ENCODE peak calls at places on chromosomes 7 and 10, in eight cellular contexts. One of them, this sample, is unnamed.

GRCh38 chr10:50367732-50368131 is 116.4 kb upstream of the ASAH2 start:
- DNase-seq in tibial nerve: peak; percentile 24
- DNase-seq in RWPE1: no peak
- DNase-seq in dorsolateral prefrontal cortex: no peak
- DNase-seq in psoas muscle: no peak
- DNase-seq in CD8-positive, alpha-beta memory T cell: no peak
- DNase-seq in pancreas: no peak
- DNase-seq in esophagus squamous epithelium: no peak
- DNase-seq in this sample: no peak

GRCh38 chr10:123642293-123642692 is 23.9 kb upstream of the GPR26 start:
- DNase-seq in RWPE1: no peak
- DNase-seq in psoas muscle: no peak
- DNase-seq in pancreas: no peak
- DNase-seq in dorsolateral prefrontal cortex: no peak
- DNase-seq in tibial nerve: no peak
- DNase-seq in CD8-positive, alpha-beta memory T cell: no peak
- DNase-seq in esophagus squamous epithelium: no peak
- DNase-seq in this sample: no peak

GRCh38 chr7:76340617-76341131 is 18.1 kb downstream of the YWHAG start:
- DNase-seq in dorsolateral prefrontal cortex: no peak
- DNase-seq in tibial nerve: no peak
- DNase-seq in pancreas: no peak
- DNase-seq in RWPE1: no peak
- DNase-seq in psoas muscle: no peak
- DNase-seq in CD8-positive, alpha-beta memory T cell: no peak
- DNase-seq in esophagus squamous epithelium: no peak
- DNase-seq in this sample: no peak

GRCh38 chr7:145016068-145016467 is 180.2 kb upstream of the TPK1 start:
- DNase-seq in tibial nerve: no peak
- DNase-seq in CD8-positive, alpha-beta memory T cell: no peak
- DNase-seq in psoas muscle: no peak
- DNase-seq in RWPE1: no peak
- DNase-seq in pancreas: no peak
- DNase-seq in esophagus squamous epithelium: no peak
- DNase-seq in dorsolateral prefrontal cortex: no peak
- DNase-seq in this sample: no peak

GRCh38 chr10:43304687-43305333 is 37.9 kb upstream of the RASGEF1A start:
- DNase-seq in RWPE1: no peak
- DNase-seq in dorsolateral prefrontal cortex: peak; percentile 39
- DNase-seq in psoas muscle: peak; percentile 80
- DNase-seq in esophagus squamous epithelium: no peak
- DNase-seq in CD8-positive, alpha-beta memory T cell: peak; percentile 40
- DNase-seq in tibial nerve: peak; percentile 51
- DNase-seq in pancreas: peak; percentile 64
- DNase-seq in this sample: peak; percentile 95

GRCh38 chr10:958106-958505 is 26.6 kb upstream of the LARP4B start:
- DNase-seq in RWPE1: no peak
- DNase-seq in esophagus squamous epithelium: no peak
- DNase-seq in CD8-positive, alpha-beta memory T cell: no peak
- DNase-seq in tibial nerve: no peak
- DNase-seq in psoas muscle: no peak
- DNase-seq in pancreas: no peak
- DNase-seq in dorsolateral prefrontal cortex: no peak
- DNase-seq in this sample: no peak

GRCh38 chr7:8363407-8364015 is 69.9 kb upstream of the NXPH1 start:
- DNase-seq in CD8-positive, alpha-beta memory T cell: no peak
- DNase-seq in pancreas: no peak
- DNase-seq in dorsolateral prefrontal cortex: no peak
- DNase-seq in esophagus squamous epithelium: no peak
- DNase-seq in psoas muscle: no peak
- DNase-seq in RWPE1: no peak
- DNase-seq in tibial nerve: no peak
- DNase-seq in this sample: no peak

GRCh38 chr7:6320791-6321190 is 48.4 kb upstream of the CYTH3 start:
- DNase-seq in esophagus squamous epithelium: no peak
- DNase-seq in CD8-positive, alpha-beta memory T cell: no peak
- DNase-seq in RWPE1: no peak
- DNase-seq in tibial nerve: no peak
- DNase-seq in psoas muscle: no peak
- DNase-seq in pancreas: no peak
- DNase-seq in dorsolateral prefrontal cortex: no peak
- DNase-seq in this sample: no peak

GRCh38 chr7:40733578-40733977 is 598.8 kb downstream of the SUGCT start:
- DNase-seq in tibial nerve: no peak
- DNase-seq in RWPE1: no peak
- DNase-seq in pancreas: no peak
- DNase-seq in esophagus squamous epithelium: no peak
- DNase-seq in psoas muscle: no peak
- DNase-seq in dorsolateral prefrontal cortex: no peak
- DNase-seq in CD8-positive, alpha-beta memory T cell: no peak
- DNase-seq in this sample: no peak

GRCh38 chr7:2105917-2106316 is 126.8 kb downstream of the MAD1L1 start:
- DNase-seq in esophagus squamous epithelium: no peak
- DNase-seq in tibial nerve: no peak
- DNase-seq in RWPE1: no peak
- DNase-seq in CD8-positive, alpha-beta memory T cell: no peak
- DNase-seq in dorsolateral prefrontal cortex: no peak
- DNase-seq in pancreas: no peak
- DNase-seq in psoas muscle: no peak
- DNase-seq in this sample: no peak

GRCh38 chr7:150378853-150379589 is at the start of gene ZNF775:
- DNase-seq in CD8-positive, alpha-beta memory T cell: peak; percentile 92
- DNase-seq in esophagus squamous epithelium: peak; percentile 78
- DNase-seq in pancreas: peak; percentile 97
- DNase-seq in dorsolateral prefrontal cortex: peak; percentile 91
- DNase-seq in RWPE1: peak; percentile 99
- DNase-seq in psoas muscle: peak; percentile 98
- DNase-seq in tibial nerve: peak; percentile 88
- DNase-seq in this sample: peak; percentile 96

GRCh38 chr10:11757452-11757819 is 15.3 kb downstream of the ECHDC3 start:
- DNase-seq in esophagus squamous epithelium: no peak
- DNase-seq in tibial nerve: peak; percentile 64
- DNase-seq in pancreas: peak; percentile 75
- DNase-seq in CD8-positive, alpha-beta memory T cell: no peak
- DNase-seq in RWPE1: peak; percentile 83
- DNase-seq in psoas muscle: peak; percentile 77
- DNase-seq in dorsolateral prefrontal cortex: no peak
- DNase-seq in this sample: peak; percentile 52

GRCh38 chr7:65269150-65269856 is 104.4 kb upstream of the ZNF92 start:
- DNase-seq in pancreas: peak; percentile 7
- DNase-seq in RWPE1: peak; percentile 86
- DNase-seq in CD8-positive, alpha-beta memory T cell: no peak
- DNase-seq in dorsolateral prefrontal cortex: no peak
- DNase-seq in esophagus squamous epithelium: no peak
- DNase-seq in tibial nerve: no peak
- DNase-seq in psoas muscle: no peak
- DNase-seq in this sample: no peak

GRCh38 chr7:128359939-128360338 is 1.6 kb downstream of the PRRT4 start:
- DNase-seq in psoas muscle: no peak
- DNase-seq in CD8-positive, alpha-beta memory T cell: no peak
- DNase-seq in RWPE1: no peak
- DNase-seq in dorsolateral prefrontal cortex: no peak
- DNase-seq in esophagus squamous epithelium: no peak
- DNase-seq in pancreas: no peak
- DNase-seq in tibial nerve: no peak
- DNase-seq in this sample: no peak

GRCh38 chr10:8137726-8138125 is 83.2 kb downstream of the GATA3 start:
- DNase-seq in dorsolateral prefrontal cortex: no peak
- DNase-seq in psoas muscle: no peak
- DNase-seq in esophagus squamous epithelium: no peak
- DNase-seq in RWPE1: no peak
- DNase-seq in pancreas: no peak
- DNase-seq in CD8-positive, alpha-beta memory T cell: no peak
- DNase-seq in tibial nerve: no peak
- DNase-seq in this sample: no peak

GRCh38 chr10:131461093-131461492 is 149.6 kb upstream of the TCERG1L start:
- DNase-seq in pancreas: no peak
- DNase-seq in psoas muscle: no peak
- DNase-seq in tibial nerve: no peak
- DNase-seq in esophagus squamous epithelium: no peak
- DNase-seq in dorsolateral prefrontal cortex: no peak
- DNase-seq in CD8-positive, alpha-beta memory T cell: no peak
- DNase-seq in RWPE1: no peak
- DNase-seq in this sample: peak; percentile 40

GRCh38 chr10:128854965-128855364 is 612.1 kb upstream of the MGMT start:
- DNase-seq in pancreas: peak; percentile 56
- DNase-seq in CD8-positive, alpha-beta memory T cell: no peak
- DNase-seq in dorsolateral prefrontal cortex: peak; percentile 92
- DNase-seq in RWPE1: no peak
- DNase-seq in esophagus squamous epithelium: peak; percentile 5
- DNase-seq in tibial nerve: peak; percentile 83
- DNase-seq in psoas muscle: peak; percentile 89
- DNase-seq in this sample: peak; percentile 80

GRCh38 chr7:40234046-40234445 is 99.2 kb downstream of the SUGCT start:
- DNase-seq in esophagus squamous epithelium: no peak
- DNase-seq in CD8-positive, alpha-beta memory T cell: no peak
- DNase-seq in tibial nerve: no peak
- DNase-seq in dorsolateral prefrontal cortex: no peak
- DNase-seq in pancreas: peak; percentile 10
- DNase-seq in psoas muscle: no peak
- DNase-seq in RWPE1: no peak
- DNase-seq in this sample: no peak

GRCh38 chr10:42973411-42973810 is 103.5 kb upstream of the RET start:
- DNase-seq in pancreas: no peak
- DNase-seq in CD8-positive, alpha-beta memory T cell: no peak
- DNase-seq in tibial nerve: no peak
- DNase-seq in dorsolateral prefrontal cortex: peak; percentile 8
- DNase-seq in RWPE1: no peak
- DNase-seq in psoas muscle: no peak
- DNase-seq in esophagus squamous epithelium: no peak
- DNase-seq in this sample: peak; percentile 14

GRCh38 chr7:157499835-157500153 is 163.0 kb downstream of the DNAJB6 start:
- DNase-seq in psoas muscle: peak; percentile 35
- DNase-seq in tibial nerve: no peak
- DNase-seq in dorsolateral prefrontal cortex: no peak
- DNase-seq in RWPE1: no peak
- DNase-seq in esophagus squamous epithelium: no peak
- DNase-seq in pancreas: no peak
- DNase-seq in CD8-positive, alpha-beta memory T cell: no peak
- DNase-seq in this sample: no peak

GRCh38 chr7:129006636-129007414 is 48.1 kb downstream of the TNPO3 start:
- DNase-seq in pancreas: no peak
- DNase-seq in RWPE1: no peak
- DNase-seq in CD8-positive, alpha-beta memory T cell: no peak
- DNase-seq in dorsolateral prefrontal cortex: no peak
- DNase-seq in tibial nerve: no peak
- DNase-seq in esophagus squamous epithelium: no peak
- DNase-seq in psoas muscle: no peak
- DNase-seq in this sample: no peak

GRCh38 chr7:5448378-5449042 is 24.9 kb upstream of the TNRC18 start:
- DNase-seq in dorsolateral prefrontal cortex: no peak
- DNase-seq in psoas muscle: no peak
- DNase-seq in tibial nerve: no peak
- DNase-seq in CD8-positive, alpha-beta memory T cell: no peak
- DNase-seq in pancreas: no peak
- DNase-seq in RWPE1: peak; percentile 82
- DNase-seq in esophagus squamous epithelium: no peak
- DNase-seq in this sample: no peak

GRCh38 chr7:12851841-12852240 is 164.4 kb downstream of the ARL4A start:
- DNase-seq in pancreas: no peak
- DNase-seq in tibial nerve: no peak
- DNase-seq in esophagus squamous epithelium: no peak
- DNase-seq in psoas muscle: no peak
- DNase-seq in dorsolateral prefrontal cortex: no peak
- DNase-seq in CD8-positive, alpha-beta memory T cell: no peak
- DNase-seq in RWPE1: no peak
- DNase-seq in this sample: no peak
- H3K27ac ChIP-seq in pancreas: no peak overlapping the region
- H3K27ac ChIP-seq in tibial nerve: no peak overlapping the region
- H3K27ac ChIP-seq in esophagus squamous epithelium: peak overlapping the region; percentile 75
- H3K27ac ChIP-seq in psoas muscle: no peak overlapping the region
- H3K27ac ChIP-seq in dorsolateral prefrontal cortex: no peak overlapping the region
- H3K27ac ChIP-seq in CD8-positive, alpha-beta memory T cell: no peak overlapping the region
- H3K27ac ChIP-seq in RWPE1: no peak overlapping the region
- H3K27ac ChIP-seq in this sample: no peak overlapping the region

GRCh38 chr10:15167411-15168295 is 840 bp downstream of the NMT2 start:
- DNase-seq in tibial nerve: peak; percentile 13
- DNase-seq in esophagus squamous epithelium: peak; percentile 38
- DNase-seq in psoas muscle: peak; percentile 73
- DNase-seq in CD8-positive, alpha-beta memory T cell: peak; percentile 30
- DNase-seq in dorsolateral prefrontal cortex: peak; percentile 28
- DNase-seq in pancreas: peak; percentile 38
- DNase-seq in RWPE1: peak; percentile 48
- DNase-seq in this sample: peak; percentile 51
- H3K27ac ChIP-seq in tibial nerve: peak overlapping the region; percentile 91
- H3K27ac ChIP-seq in esophagus squamous epithelium: peak overlapping the region; percentile 88
- H3K27ac ChIP-seq in psoas muscle: peak overlapping the region; percentile 88
- H3K27ac ChIP-seq in CD8-positive, alpha-beta memory T cell: peak overlapping the region; percentile 28
- H3K27ac ChIP-seq in dorsolateral prefrontal cortex: no peak overlapping the region
- H3K27ac ChIP-seq in pancreas: peak overlapping the region; percentile 85
- H3K27ac ChIP-seq in RWPE1: peak overlapping the region; percentile 83
- H3K27ac ChIP-seq in this sample: peak overlapping the region; percentile 80

GRCh38 chr10:90583416-90583815 is 274.4 kb downstream of the HTR7 start:
- DNase-seq in tibial nerve: no peak
- DNase-seq in pancreas: no peak
- DNase-seq in psoas muscle: no peak
- DNase-seq in RWPE1: no peak
- DNase-seq in CD8-positive, alpha-beta memory T cell: no peak
- DNase-seq in esophagus squamous epithelium: no peak
- DNase-seq in dorsolateral prefrontal cortex: no peak
- DNase-seq in this sample: no peak

GRCh38 chr10:90577569-90577968 is 280.3 kb downstream of the HTR7 start:
- DNase-seq in dorsolateral prefrontal cortex: no peak
- DNase-seq in psoas muscle: no peak
- DNase-seq in tibial nerve: no peak
- DNase-seq in RWPE1: no peak
- DNase-seq in CD8-positive, alpha-beta memory T cell: no peak
- DNase-seq in esophagus squamous epithelium: no peak
- DNase-seq in pancreas: no peak
- DNase-seq in this sample: no peak

DNA sequence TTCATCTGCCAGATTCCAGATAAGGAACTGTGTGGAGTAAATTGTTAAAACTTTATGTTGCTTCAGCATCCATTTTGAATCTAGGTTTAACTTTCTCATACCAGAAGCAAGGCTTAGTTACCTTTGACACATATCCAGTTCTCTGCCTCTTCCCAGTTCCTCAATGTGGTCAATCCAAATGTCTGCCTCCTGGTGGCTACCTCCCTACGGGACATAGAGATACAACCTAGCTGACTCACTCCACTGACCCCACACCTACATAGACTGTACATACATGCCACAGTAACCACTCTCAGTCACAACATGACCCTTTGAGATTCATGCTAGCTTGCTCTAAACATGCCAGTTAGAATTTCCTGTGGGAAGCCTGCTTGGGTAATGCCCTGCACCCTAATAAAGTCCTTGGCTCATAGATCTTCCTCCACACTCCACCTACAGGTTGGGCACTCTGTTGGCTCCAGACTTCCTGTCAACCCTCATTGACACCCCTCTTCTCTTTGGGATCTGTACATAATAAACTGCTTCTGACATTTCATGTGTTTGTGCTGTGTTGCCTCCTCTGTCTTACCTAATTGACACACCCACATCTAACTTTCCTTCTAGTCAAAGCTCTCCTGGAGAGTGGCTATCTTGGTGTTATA is 278.1 kb downstream of the HTR7 start:
- DNase-seq in tibial nerve: no peak
- DNase-seq in dorsolateral prefrontal cortex: no peak
- DNase-seq in psoas muscle: no peak
- DNase-seq in esophagus squamous epithelium: no peak
- DNase-seq in RWPE1: peak; percentile 19
- DNase-seq in CD8-positive, alpha-beta memory T cell: no peak
- DNase-seq in pancreas: no peak
- DNase-seq in this sample: no peak
- H3K27ac ChIP-seq in tibial nerve: no peak overlapping the region
- H3K27ac ChIP-seq in dorsolateral prefrontal cortex: no peak overlapping the region
- H3K27ac ChIP-seq in psoas muscle: no peak overlapping the region
- H3K27ac ChIP-seq in esophagus squamous epithelium: no peak overlapping the region
- H3K27ac ChIP-seq in RWPE1: no peak overlapping the region
- H3K27ac ChIP-seq in CD8-positive, alpha-beta memory T cell: no peak overlapping the region
- H3K27ac ChIP-seq in pancreas: no peak overlapping the region
- H3K27ac ChIP-seq in this sample: no peak overlapping the region

GRCh38 chr10:63275094-63275493 is 142.0 kb downstream of the NRBF2 start:
- DNase-seq in tibial nerve: no peak
- DNase-seq in dorsolateral prefrontal cortex: no peak
- DNase-seq in pancreas: no peak
- DNase-seq in RWPE1: no peak
- DNase-seq in CD8-positive, alpha-beta memory T cell: no peak
- DNase-seq in psoas muscle: no peak
- DNase-seq in esophagus squamous epithelium: no peak
- DNase-seq in this sample: no peak
- H3K27ac ChIP-seq in tibial nerve: no peak overlapping the region
- H3K27ac ChIP-seq in dorsolateral prefrontal cortex: no peak overlapping the region
- H3K27ac ChIP-seq in pancreas: no peak overlapping the region
- H3K27ac ChIP-seq in RWPE1: no peak overlapping the region
- H3K27ac ChIP-seq in CD8-positive, alpha-beta memory T cell: no peak overlapping the region
- H3K27ac ChIP-seq in psoas muscle: no peak overlapping the region
- H3K27ac ChIP-seq in esophagus squamous epithelium: no peak overlapping the region
- H3K27ac ChIP-seq in this sample: no peak overlapping the region

This sample was measured in left lung.